ENCODE peak calls at places on chromosomes 7 and 10, in eight cellular contexts. E is Caco-2, J is lung, O is heart right ventricle, G is PC-3, K is A549, L is fibroblast of mammary gland, V is GM13976. C is an unnamed sample.

GRCh38 chr7:27723086-27723485 is 16.9 kb upstream of the TAX1BP1 start:
- DNase-seq in V (no peak), L (no peak), G (peak; percentile 40), E (no peak), J (no peak), K (no peak), O (no peak), C (no peak)

GRCh38 chr10:100025528-100026070 is 15.9 kb upstream of the DNMBP start:
- DNase-seq in G (no peak), J (no peak), O (no peak), V (no peak), L (no peak), E (no peak), K (no peak), C (no peak)

GRCh38 chr7:81004098-81004497 is 85.2 kb upstream of the SEMA3C start:
- DNase-seq in L (peak; percentile 91), K (no peak), J (no peak), O (no peak), V (no peak), E (no peak), G (peak; percentile 44), C (no peak)

GRCh38 chr10:15068802-15069201 is 19.8 kb downstream of the ACBD7 start:
- DNase-seq in E (no peak), G (no peak), K (no peak), O (no peak), V (no peak), L (peak; percentile 76), J (no peak), C (no peak)

GRCh38 chr7:55005241-55005836 is 13.5 kb upstream of the EGFR start:
- DNase-seq in G (no peak), V (no peak), O (no peak), E (no peak), L (no peak), J (no peak), K (no peak), C (no peak)

GRCh38 chr7:56062382-56062781 is 1.7 kb upstream of the SUMF2 start:
- DNase-seq in G (peak; percentile 69), V (no peak), K (no peak), J (no peak), E (no peak), L (peak; percentile 53), O (no peak), C (peak; percentile 16)

GRCh38 chr7:128422856-128423255 is 13.1 kb upstream of the IMPDH1 start:
- DNase-seq in G (no peak), K (no peak), O (peak; percentile 60), V (no peak), J (no peak), L (no peak), E (no peak), C (peak; percentile 50)

GRCh38 chr7:92158660-92159575 is 20.0 kb downstream of the LRRD1 start:
- DNase-seq in K (no peak), O (no peak), J (no peak), G (peak; percentile 71), L (peak; percentile 97), E (no peak), V (peak; percentile 36), C (no peak)

GRCh38 chr10:80313523-80313922 is 24.1 kb upstream of the MAT1A start:
- DNase-seq in E (no peak), K (no peak), O (no peak), V (no peak), J (no peak), L (no peak), G (no peak), C (no peak)

GRCh38 chr7:630539-630938 is 96.0 kb upstream of the DNAAF5 start:
- DNase-seq in O (no peak), G (no peak), E (no peak), V (no peak), J (no peak), L (no peak), K (no peak), C (no peak)

GRCh38 chr7:148456351-148456750 is 134.2 kb upstream of the C7orf33 start:
- DNase-seq in L (no peak), O (no peak), E (no peak), G (no peak), J (no peak), V (no peak), K (no peak), C (no peak)

DNA sequence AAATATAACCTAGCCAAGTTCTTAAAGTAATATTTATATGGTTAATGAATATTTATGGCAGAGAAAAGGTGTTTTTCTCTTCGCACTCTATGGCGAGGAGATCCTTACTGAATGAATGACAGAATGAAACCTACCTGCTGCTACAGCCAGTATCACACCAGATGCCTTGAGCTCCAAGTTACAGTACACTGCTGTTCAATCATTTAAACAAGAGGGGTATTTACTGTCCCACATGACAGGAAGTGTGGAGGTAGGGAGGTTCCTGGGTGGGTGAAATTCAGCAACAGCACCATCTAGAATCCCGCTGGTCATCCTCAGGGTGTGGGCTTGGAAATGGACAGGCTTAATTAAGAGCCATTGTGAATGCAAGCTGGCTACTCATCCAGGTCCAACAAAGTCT is 14.8 kb downstream of the CYTH3 start:
- DNase-seq in L (no peak), K (no peak), V (no peak), O (no peak), E (no peak), J (no peak), G (no peak), C (no peak)
- TF ChIP-seq CTCF in L (no peak), K (no peak), V (no peak), O (no peak), E (no peak), J (no peak), G (no peak), C (no peak)

DNA sequence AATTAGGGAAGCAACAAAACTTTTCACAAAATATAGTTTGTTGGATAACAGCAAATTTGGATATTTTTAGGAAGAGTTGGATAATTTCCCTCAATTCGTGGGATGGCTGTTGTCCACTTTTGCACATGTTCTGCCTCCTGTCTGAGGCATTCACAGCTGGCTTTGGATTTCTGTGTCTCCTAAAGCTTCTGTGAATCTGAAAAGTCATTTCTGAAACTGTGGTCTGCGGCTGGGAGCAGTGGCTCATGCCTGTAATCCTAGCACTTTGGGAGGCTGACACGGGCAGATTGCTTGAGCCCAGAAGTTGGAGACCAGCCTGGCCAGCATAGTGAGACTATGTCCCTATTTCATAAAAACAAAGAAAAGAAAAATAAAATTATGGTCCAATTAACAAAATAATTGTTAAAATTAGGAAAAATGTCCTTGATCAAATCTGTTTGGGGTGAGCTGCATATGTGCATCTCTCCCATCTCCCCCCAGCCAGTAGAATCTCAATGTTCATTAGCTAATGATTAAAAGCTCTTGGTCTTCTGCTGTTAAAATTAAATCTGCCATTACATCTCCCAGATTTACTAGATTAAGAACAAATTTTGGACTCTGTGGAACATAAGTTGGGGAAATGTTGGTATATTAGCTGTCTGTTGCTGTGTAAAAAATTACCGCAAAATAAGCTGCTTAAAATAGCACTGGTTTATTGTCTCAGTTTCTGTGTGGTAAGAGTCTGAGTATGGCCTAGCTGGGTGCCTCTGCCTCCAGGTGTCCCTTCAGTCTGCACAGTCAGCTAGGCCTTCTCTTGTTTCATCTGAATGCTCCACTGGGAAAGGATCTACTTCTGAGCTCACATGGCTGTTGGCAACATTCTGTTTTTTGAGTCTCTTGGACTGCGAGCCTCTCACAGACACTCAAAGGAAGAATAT is 332.0 kb upstream of the FZD1 start:
- DNase-seq in V (peak; percentile 64), E (no peak), L (peak; percentile 13), O (no peak), K (no peak), J (no peak), G (no peak), C (no peak)
- TF ChIP-seq CTCF in V (no peak), E (no peak), L (no peak), O (no peak), K (no peak), J (no peak), G (no peak), C (no peak)

DNA sequence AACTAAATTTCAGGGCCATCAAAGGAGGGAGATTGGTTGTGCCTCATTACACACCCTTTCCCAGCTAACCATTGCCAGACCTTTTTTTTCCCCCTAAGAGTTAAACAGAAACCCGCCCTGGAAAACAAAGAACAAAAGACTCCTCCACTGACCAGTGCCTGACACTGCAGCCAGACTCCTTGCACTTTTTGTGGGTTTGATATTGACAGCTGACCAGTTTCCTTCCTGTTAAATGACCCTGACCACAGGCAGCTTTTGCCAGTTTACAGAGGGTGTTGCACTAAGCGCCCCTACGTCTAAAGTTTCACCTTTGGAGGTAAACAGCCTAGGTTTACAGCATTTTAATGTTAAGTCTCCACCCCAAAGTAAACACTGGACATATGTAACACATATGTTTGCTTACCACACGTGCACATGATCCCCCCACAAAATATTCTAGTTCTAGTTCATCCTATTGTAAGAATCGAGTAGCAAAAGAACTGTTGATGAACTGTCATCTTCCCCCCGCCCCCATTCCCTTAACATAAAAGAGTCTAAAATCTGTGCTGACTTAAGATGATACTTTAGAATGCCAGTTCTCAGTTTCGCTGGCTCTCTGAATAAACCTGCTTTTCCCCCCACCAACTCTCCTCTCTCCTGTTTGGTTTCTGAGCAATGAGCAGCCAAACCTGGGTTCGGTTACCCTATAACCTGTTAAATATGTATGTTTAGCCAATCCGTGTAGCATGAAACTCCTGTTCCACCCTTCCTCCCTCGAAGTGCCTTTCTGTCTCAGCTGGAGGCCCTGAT is 38.0 kb downstream of the FOXI2 start:
- DNase-seq in G (no peak), K (no peak), O (no peak), J (no peak), L (no peak), E (no peak), V (no peak), C (no peak)
- TF ChIP-seq CTCF in G (no peak), K (no peak), O (no peak), J (no peak), L (no peak), E (no peak), V (no peak), C (no peak)

DNA sequence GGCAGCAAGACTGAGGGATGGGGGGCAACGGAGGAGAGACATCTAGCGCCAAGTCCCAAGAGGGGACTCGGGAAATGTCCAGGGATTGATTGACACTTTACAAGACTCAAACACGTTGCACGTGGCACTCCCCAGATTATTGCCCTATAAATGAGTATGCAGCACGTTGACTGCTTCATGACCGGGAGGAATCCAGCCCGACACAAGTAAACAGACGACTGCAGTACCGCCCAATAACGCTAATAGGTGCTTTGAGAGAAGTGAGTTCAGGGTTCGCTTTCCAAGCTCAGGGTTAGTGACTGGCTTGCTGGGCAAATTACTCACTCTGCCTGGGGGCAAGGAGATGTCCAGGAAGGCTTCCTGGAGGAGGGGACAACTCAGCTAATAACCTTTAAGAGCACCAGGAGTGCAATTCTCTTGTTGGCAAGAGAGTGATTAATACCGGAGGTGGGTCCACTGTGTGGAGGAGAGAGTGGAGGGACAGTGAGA is 73.3 kb upstream of the MYL10 start:
- DNase-seq in V (no peak), O (no peak), G (peak; percentile 64), E (peak; percentile 80), L (peak; percentile 6), J (no peak), K (peak; percentile 49), C (no peak)
- TF ChIP-seq CTCF in V (no peak), O (no peak), G (peak; percentile 26), E (peak; percentile 5), L (no peak), J (no peak), K (no peak), C (no peak)

C was measured in activated CD8-positive, alpha-beta T cell treated with anti-CD3 and anti-CD28 coated beads for 36 hours.